ENCODE peak calls at places on chromosomes 5 and 9, in nine cellular contexts. O is adrenal gland, F is ovary, Z is heart left ventricle, U is spleen, V is A549, X is esophagus squamous epithelium, B is right lobe of liver, G is HCT116. E is an unnamed sample.

GRCh38 chr9:3527653-3527960 is 1.8 kb upstream of the RFX3 start:
- DNase-seq in O (no peak), F (no peak), Z (no peak), U (no peak), V (no peak), X (no peak), B (no peak), G (no peak), E (no peak)

GRCh38 chr9:35726876-35727438 is 5.0 kb downstream of the TLN1 start:
- DNase-seq in O (peak; percentile 57), F (no peak), Z (no peak), U (peak; percentile 87), V (no peak), X (no peak), B (no peak), G (no peak), E (peak; percentile 62)

GRCh38 chr9:112338561-112338960 is 5.1 kb upstream of the PTBP3 start:
- DNase-seq in O (no peak), F (no peak), Z (no peak), U (no peak), V (peak; percentile 66), X (no peak), B (no peak), G (peak; percentile 66), E (no peak)

GRCh38 chr5:105554613-105555169 is 1992.1 kb upstream of the NUDT12 start:
- DNase-seq in O (no peak), F (no peak), Z (no peak), U (no peak), V (no peak), X (no peak), B (no peak), G (no peak), E (no peak)

GRCh38 chr9:64066736-64067368 is 1218.2 kb downstream of the FOXD4L5 start:
- DNase-seq in O (no peak), F (no peak), Z (no peak), U (no peak), V (no peak), X (no peak), B (no peak), G (no peak), E (no peak)

GRCh38 chr5:138702166-138702826 is 50.9 kb upstream of the CTNNA1 start:
- DNase-seq in O (no peak), F (no peak), Z (no peak), U (no peak), V (no peak), X (no peak), B (no peak), G (peak; percentile 39), E (no peak)

GRCh38 chr9:130051855-130052254 is 1.9 kb upstream of the GPR107 start:
- DNase-seq in O (no peak), F (no peak), Z (no peak), U (no peak), V (no peak), X (no peak), B (no peak), G (no peak), E (no peak)

GRCh38 chr9:120965344-120966004 is 38.9 kb upstream of the TRAF1 start:
- DNase-seq in O (no peak), F (peak; percentile 56), Z (no peak), U (no peak), V (no peak), X (no peak), B (no peak), G (no peak), E (no peak)

GRCh38 chr5:82861705-82862104 is 215.5 kb downstream of the TMEM167A start:
- DNase-seq in O (peak; percentile 19), F (no peak), Z (no peak), U (no peak), V (no peak), X (no peak), B (no peak), G (no peak), E (no peak)

GRCh38 chr5:43038523-43038989 is 1.6 kb downstream of the ANXA2R start:
- DNase-seq in O (no peak), F (no peak), Z (no peak), U (peak; percentile 84), V (no peak), X (no peak), B (no peak), G (no peak), E (no peak)

GRCh38 chr5:33937700-33938506 is 1.7 kb downstream of the RXFP3 start:
- DNase-seq in O (no peak), F (no peak), Z (peak; percentile 48), U (no peak), V (no peak), X (no peak), B (no peak), G (no peak), E (no peak)

GRCh38 chr9:135303280-135303647 is 176.3 kb upstream of the PPP1R26 start:
- DNase-seq in O (no peak), F (no peak), Z (no peak), U (no peak), V (no peak), X (no peak), B (no peak), G (no peak), E (no peak)

GRCh38 chr9:76373173-76373771 is 21.0 kb downstream of the RFK start:
- DNase-seq in O (peak; percentile 31), F (peak; percentile 55), Z (peak; percentile 65), U (no peak), V (peak; percentile 55), X (no peak), B (peak; percentile 86), G (no peak), E (peak; percentile 55)

GRCh38 chr9:99387416-99387815 is 165.3 kb downstream of the SEC61B start:
- DNase-seq in O (no peak), F (no peak), Z (no peak), U (no peak), V (no peak), X (no peak), B (no peak), G (no peak), E (no peak)

GRCh38 chr9:75134495-75134894 is 46.2 kb downstream of the OSTF1 start:
- DNase-seq in O (no peak), F (no peak), Z (no peak), U (no peak), V (no peak), X (no peak), B (no peak), G (no peak), E (no peak)

GRCh38 chr5:129322968-129323367 is 137.1 kb upstream of the ADAMTS19 start:
- DNase-seq in O (no peak), F (no peak), Z (peak; percentile 52), U (no peak), V (no peak), X (no peak), B (no peak), G (no peak), E (no peak)
- H3K9me3 ChIP-seq in O (no peaks in the 10 kb centered on the region), F (no peaks in the 10 kb centered on the region), Z (no peaks in the 10 kb centered on the region), U (peaks cover 50% of the 10 kb centered on the region), V (no peaks in the 10 kb centered on the region), X (no peaks in the 10 kb centered on the region), B (no peaks in the 10 kb centered on the region), G (no peaks in the 10 kb centered on the region), E (no peaks in the 10 kb centered on the region)

GRCh38 chr5:126975791-126976190 is 54.6 kb downstream of the MARCHF3 start:
- DNase-seq in O (no peak), F (no peak), Z (no peak), U (no peak), V (no peak), X (no peak), B (no peak), G (no peak), E (no peak)
- H3K4me1 ChIP-seq in O (no peaks in the 10 kb centered on the region), F (no peaks in the 10 kb centered on the region), Z (peaks cover 44% of the 10 kb centered on the region), U (peaks cover 28% of the 10 kb centered on the region), V (no peaks in the 10 kb centered on the region), X (peaks cover 14% of the 10 kb centered on the region), B (no peaks in the 10 kb centered on the region), G (no peaks in the 10 kb centered on the region), E (no peaks in the 10 kb centered on the region)

DNA sequence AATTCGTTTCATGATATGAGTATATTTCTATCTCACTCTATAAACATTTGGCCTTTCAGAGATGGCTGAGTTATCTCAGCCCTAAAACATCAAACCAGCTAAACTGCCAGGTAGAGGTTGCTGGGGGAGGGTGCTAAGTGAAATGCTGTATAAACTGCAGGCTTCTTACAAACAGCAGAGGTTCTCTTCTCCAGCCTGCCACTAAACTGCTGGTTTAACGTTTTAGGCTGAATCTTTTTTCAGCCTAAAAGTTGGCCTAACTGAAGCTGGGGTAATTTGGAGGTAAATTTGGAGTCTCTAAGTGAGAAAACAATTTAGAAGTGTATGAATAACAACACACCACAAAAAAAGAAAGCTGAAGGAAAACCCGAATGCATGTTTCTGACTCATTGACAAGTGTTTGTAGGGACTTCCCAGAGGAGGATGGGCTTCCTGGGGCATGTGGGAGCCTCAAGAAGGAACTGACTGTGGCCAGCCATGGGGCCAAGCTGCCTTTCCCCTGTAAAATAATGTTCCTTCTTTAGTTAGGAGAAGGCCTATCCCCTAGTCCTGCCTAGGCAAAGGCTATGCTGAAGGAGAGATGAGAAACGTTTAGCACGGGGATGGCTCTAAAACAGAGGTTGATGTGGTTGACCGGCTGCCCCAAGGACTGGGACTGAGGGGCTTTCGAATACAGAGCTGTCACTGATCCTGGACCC is 44.3 kb downstream of the SLC28A3 start:
- DNase-seq in O (no peak), F (no peak), Z (no peak), U (no peak), V (peak; percentile 13), X (no peak), B (no peak), G (no peak), E (no peak)
- TF ChIP-seq POLR2A in O (no peak), F (no peak), Z (no peak), U (no peak), V (no peak), X (no peak), B (no peak), G (no peak), E (no peak)

GRCh38 chr5:97764700-97765099 is 581.7 kb upstream of the RIOK2 start:
- DNase-seq in O (no peak), F (no peak), Z (no peak), U (no peak), V (no peak), X (no peak), B (no peak), G (no peak), E (no peak)

GRCh38 chr5:97762483-97762882 is 579.4 kb upstream of the RIOK2 start:
- DNase-seq in O (no peak), F (no peak), Z (no peak), U (no peak), V (no peak), X (no peak), B (no peak), G (no peak), E (no peak)
- H3K9me3 ChIP-seq in O (no peaks in the 10 kb centered on the region), F (no peaks in the 10 kb centered on the region), Z (no peaks in the 10 kb centered on the region), U (peaks cover 7% of the 10 kb centered on the region), V (no peaks in the 10 kb centered on the region), X (no peaks in the 10 kb centered on the region), B (no peaks in the 10 kb centered on the region), G (no peaks in the 10 kb centered on the region), E (no peaks in the 10 kb centered on the region)

DNA sequence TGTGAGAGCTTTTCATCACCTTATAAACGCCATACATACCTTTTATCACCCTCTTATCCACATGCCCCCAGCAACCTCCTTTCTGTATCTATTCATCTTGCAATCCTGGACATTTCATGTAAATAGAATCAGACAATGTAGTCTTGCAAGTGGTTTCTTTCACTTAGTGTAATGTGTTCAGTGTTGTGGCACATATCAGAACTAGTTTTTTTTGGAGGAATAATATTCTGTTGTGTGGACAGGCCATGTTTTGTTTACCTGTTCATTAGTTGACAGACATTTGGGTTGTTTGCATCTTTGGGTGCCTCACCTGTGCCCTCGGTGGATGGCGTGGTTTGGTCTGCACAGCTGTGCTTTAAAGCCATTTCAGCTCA is 1.3 kb downstream of the SQSTM1 start:
- DNase-seq in O (no peak), F (no peak), Z (no peak), U (no peak), V (no peak), X (no peak), B (no peak), G (no peak), E (no peak)
- H3K4me1 ChIP-seq in O (peaks cover 62% of the 10 kb centered on the region), F (peaks cover 34% of the 10 kb centered on the region), Z (peaks cover 69% of the 10 kb centered on the region), U (peaks cover 84% of the 10 kb centered on the region), V (peaks cover 76% of the 10 kb centered on the region), X (peaks cover 90% of the 10 kb centered on the region), B (peaks cover 76% of the 10 kb centered on the region), G (peaks cover 57% of the 10 kb centered on the region), E (peaks cover 13% of the 10 kb centered on the region)